ENCODE peak calls at places on chromosomes 13 and 19, in five cellular contexts. L is small intestine, X is DND-41, G is fibroblast of lung, Z is right atrium auricular region. E is an unnamed sample. For H3K27me3 and H3K4me1, the result is how much of the 10 kb centered on the place peaks cover.

GRCh38 chr13:85709072-85709471 is 90.1 kb downstream of the SLITRK6 start:
- DNase-seq in L (no peak), G (peak), Z (no peak), X (no peak), E (no peak)

GRCh38 chr13:42781362-42781761 is at the start of gene FAM216B:
- DNase-seq in G (peak), X (no peak), L (no peak), Z (no peak), E (no peak)

GRCh38 chr19:51123381-51124186 is 1.1 kb upstream of the SIGLEC9 start:
- DNase-seq in X (peak), Z (peak), L (no peak), G (no peak), E (peak)

GRCh38 chr19:4444765-4445741 is 12.5 kb downstream of the UBXN6 start:
- DNase-seq in Z (no peak), L (no peak), G (peak), X (no peak), E (no peak)

GRCh38 chr13:50800091-50800739 is 43.3 kb downstream of the DLEU7 start:
- DNase-seq in G (no peak), Z (no peak), X (no peak), L (no peak), E (no peak)

GRCh38 chr19:58021541-58022282 is 12.1 kb upstream of the ZSCAN1 start:
- DNase-seq in L (peak), G (peak), Z (peak), X (peak), E (peak)

GRCh38 chr13:107767119-107767518 is 448.2 kb downstream of the LIG4 start:
- DNase-seq in L (no peak), G (no peak), X (no peak), Z (no peak), E (no peak)

GRCh38 chr19:17671906-17672305 is 16.2 kb downstream of the UNC13A start:
- DNase-seq in L (peak), X (peak), Z (no peak), G (peak), E (no peak)

GRCh38 chr13:33932765-33933406 is 114.9 kb downstream of the RFC3 start:
- DNase-seq in Z (no peak), L (no peak), X (no peak), G (no peak), E (no peak)

GRCh38 chr19:56309511-56310185 is 5.0 kb downstream of the ZSCAN5A start:
- DNase-seq in X (peak), L (peak), Z (no peak), G (peak), E (peak)

GRCh38 chr13:99993660-99994455 is 12.3 kb downstream of the ZIC2 start:
- DNase-seq in Z (no peak), L (no peak), G (no peak), X (no peak), E (no peak)

GRCh38 chr19:28542394-28543243 is 670.3 kb downstream of the UQCRFS1 start:
- DNase-seq in X (no peak), Z (no peak), G (no peak), L (no peak), E (no peak)

GRCh38 chr19:5892772-5893275 is 10.8 kb downstream of the NDUFA11 start:
- DNase-seq in Z (no peak), G (no peak), X (no peak), L (no peak), E (no peak)

GRCh38 chr13:75704942-75705320 is 68.8 kb downstream of the LMO7 start:
- DNase-seq in L (peak), Z (no peak), G (no peak), X (no peak), E (no peak)

GRCh38 chr13:110746443-110746842 is 32.9 kb downstream of the ING1 start:
- DNase-seq in Z (no peak), X (no peak), L (no peak), G (peak), E (no peak)

GRCh38 chr19:35164418-35164817 is 9.9 kb downstream of the FXYD5 start:
- DNase-seq in L (no peak), X (no peak), Z (no peak), G (no peak), E (no peak)

GRCh38 chr13:112057736-112058518 is 9.0 kb upstream of the SOX1 start:
- DNase-seq in L (peak), G (no peak), X (no peak), Z (no peak), E (no peak)
- H3K27me3 ChIP-seq in L (half or more), G (half or more), X (under half), Z (half or more), E (under half)

GRCh38 chr13:40639226-40639681 is 27.2 kb downstream of the FOXO1 start:
- DNase-seq in L (no peak), Z (no peak), X (no peak), G (peak), E (no peak)
- H3K27ac ChIP-seq in L (peak), Z (peak), X (no peak), G (no peak), E (no peak)

GRCh38 chr13:21012211-21012610 is 49.2 kb downstream of the LATS2 start:
- DNase-seq in G (peak), Z (no peak), X (no peak), L (no peak), E (no peak)

GRCh38 chr13:21012841-21013681 is 48.3 kb downstream of the LATS2 start:
- DNase-seq in G (no peak), Z (no peak), L (no peak), X (no peak), E (no peak)

GRCh38 chr13:21014666-21015170 is 46.7 kb downstream of the LATS2 start:
- DNase-seq in L (no peak), Z (no peak), G (peak), X (no peak), E (no peak)

GRCh38 chr13:21014139-21014665 is 47.2 kb downstream of the LATS2 start:
- DNase-seq in G (no peak), Z (no peak), L (no peak), X (no peak), E (no peak)

GRCh38 chr13:21013682-21014038 is 47.7 kb downstream of the LATS2 start:
- DNase-seq in L (no peak), G (no peak), Z (no peak), X (no peak), E (no peak)
- H3K4me1 ChIP-seq in L (under half), G (under half), Z (under half), X (under half), E (under half)

DNA sequence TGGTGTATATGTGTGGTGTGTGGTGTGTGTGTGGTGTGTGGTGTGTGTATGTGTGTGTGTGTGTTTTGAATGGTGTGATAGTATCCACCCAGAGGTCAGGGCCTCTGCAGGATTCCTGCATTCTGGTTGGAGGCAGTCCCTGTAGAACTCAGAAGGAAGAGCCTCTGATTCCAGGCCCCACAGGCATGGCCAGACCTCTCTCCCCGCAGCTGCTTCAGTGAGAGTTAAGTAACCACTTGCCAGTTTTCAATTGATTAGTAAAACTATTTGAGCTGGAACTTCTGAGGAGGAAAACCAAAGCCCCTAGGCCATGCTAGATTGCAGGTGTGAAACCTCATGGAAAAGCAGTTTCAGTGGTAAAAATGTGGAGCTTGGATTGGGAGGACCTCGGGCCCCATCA is 2.1 kb downstream of the ATP12A start:
- DNase-seq in X (no peak), G (no peak), Z (no peak), L (no peak), E (no peak)
- H3K27me3 ChIP-seq in X (under half), G (under half), Z (under half), L (under half), E (under half)

GRCh38 chr13:29707876-29708543 is 112.5 kb upstream of the SLC7A1 start:
- DNase-seq in L (peak), X (peak), G (peak), Z (no peak), E (peak)

GRCh38 chr13:29704648-29705047 is 109.2 kb upstream of the SLC7A1 start:
- DNase-seq in X (no peak), Z (no peak), G (no peak), L (peak), E (no peak)

GRCh38 chr13:29702912-29703351 is 107.4 kb upstream of the SLC7A1 start:
- DNase-seq in G (peak), Z (no peak), L (no peak), X (no peak), E (no peak)

GRCh38 chr13:29706923-29707322 is 111.4 kb upstream of the SLC7A1 start:
- DNase-seq in G (no peak), L (no peak), X (no peak), Z (no peak), E (no peak)

GRCh38 chr13:29703421-29703820 is 107.9 kb upstream of the SLC7A1 start:
- DNase-seq in L (no peak), Z (no peak), G (no peak), X (no peak), E (no peak)
- H3K27ac ChIP-seq in L (no peak), Z (no peak), G (no peak), X (no peak), E (no peak)

GRCh38 chr13:25686831-25687495 is 315.2 kb downstream of the ATP8A2 start:
- DNase-seq in X (no peak), L (peak), Z (no peak), G (no peak), E (no peak)

GRCh38 chr13:25689539-25689938 is 317.8 kb downstream of the ATP8A2 start:
- DNase-seq in X (no peak), G (no peak), L (no peak), Z (no peak), E (no peak)

GRCh38 chr13:25690582-25690981 is 318.8 kb downstream of the ATP8A2 start:
- DNase-seq in L (no peak), Z (no peak), G (no peak), X (no peak), E (no peak)

GRCh38 chr13:25687622-25688225 is 315.9 kb downstream of the ATP8A2 start:
- DNase-seq in X (no peak), Z (no peak), G (peak), L (peak), E (no peak)

GRCh38 chr13:25688524-25688923 is 316.8 kb downstream of the ATP8A2 start:
- DNase-seq in X (no peak), G (no peak), L (no peak), Z (no peak), E (no peak)
- H3K4me1 ChIP-seq in X (under half), G (under half), L (under half), Z (under half), E (under half)

GRCh38 chr19:48780684-48781391 is 25.5 kb downstream of the FGF21 start:
- DNase-seq in L (peak), Z (peak), G (peak), X (no peak), E (no peak)
- H3K27me3 ChIP-seq in L (under half), Z (under half), G (under half), X (under half), E (under half)

GRCh38 chr19:48674216-48674809 is 1.5 kb upstream of the NTN5 start:
- DNase-seq in Z (no peak), X (no peak), G (no peak), L (no peak), E (no peak)
- H3K27ac ChIP-seq in Z (no peak), X (no peak), G (no peak), L (no peak), E (no peak)

DNA sequence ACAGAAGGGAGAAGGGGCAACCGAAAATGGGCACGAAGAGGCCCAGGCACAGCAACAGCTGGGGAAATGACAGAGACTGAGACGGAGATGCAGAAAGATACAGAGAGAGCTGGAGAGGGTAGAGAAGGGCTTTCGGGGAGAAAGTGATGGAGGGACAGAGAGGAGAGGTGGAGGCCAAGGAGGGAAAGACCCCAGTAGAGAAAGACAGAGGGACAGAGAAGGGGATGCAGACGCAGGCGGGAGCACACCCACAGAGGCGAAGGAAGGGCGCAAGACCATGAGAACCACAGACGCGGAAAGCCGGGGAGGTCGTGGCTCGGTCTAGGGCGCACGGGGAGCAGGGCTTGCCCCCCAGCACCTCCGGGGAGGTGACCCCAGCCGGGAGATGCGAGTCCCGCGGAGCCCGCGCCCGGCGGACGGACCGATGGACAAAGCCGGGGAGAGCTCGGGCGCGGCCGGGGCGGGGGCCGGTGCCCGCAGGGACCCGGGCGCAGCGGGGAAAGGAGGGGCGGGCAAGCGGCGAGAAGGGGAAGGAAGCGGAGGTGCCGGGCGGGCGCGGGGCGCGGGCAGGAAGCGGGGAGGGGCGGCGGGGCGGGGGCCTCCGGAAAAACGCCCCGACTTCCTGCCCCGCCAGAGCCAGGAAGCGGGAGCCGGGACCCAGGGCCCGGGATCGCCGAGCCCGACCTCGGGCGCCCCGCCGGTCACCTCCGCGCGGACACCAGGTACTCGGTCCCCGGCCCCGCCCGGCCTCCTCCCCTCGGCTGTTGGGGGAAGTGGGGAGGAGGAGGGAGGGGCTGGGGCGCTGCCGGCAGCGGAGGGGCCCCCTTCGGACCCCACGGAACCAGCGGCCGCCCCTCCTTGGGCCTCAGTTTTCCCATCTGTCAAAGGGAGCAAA is at the start of gene ARHGEF1:
- DNase-seq in X (peak), L (peak), Z (no peak), G (peak), E (peak)
- H3K4me1 ChIP-seq in X (half or more), L (under half), Z (under half), G (under half), E (half or more)

DNA sequence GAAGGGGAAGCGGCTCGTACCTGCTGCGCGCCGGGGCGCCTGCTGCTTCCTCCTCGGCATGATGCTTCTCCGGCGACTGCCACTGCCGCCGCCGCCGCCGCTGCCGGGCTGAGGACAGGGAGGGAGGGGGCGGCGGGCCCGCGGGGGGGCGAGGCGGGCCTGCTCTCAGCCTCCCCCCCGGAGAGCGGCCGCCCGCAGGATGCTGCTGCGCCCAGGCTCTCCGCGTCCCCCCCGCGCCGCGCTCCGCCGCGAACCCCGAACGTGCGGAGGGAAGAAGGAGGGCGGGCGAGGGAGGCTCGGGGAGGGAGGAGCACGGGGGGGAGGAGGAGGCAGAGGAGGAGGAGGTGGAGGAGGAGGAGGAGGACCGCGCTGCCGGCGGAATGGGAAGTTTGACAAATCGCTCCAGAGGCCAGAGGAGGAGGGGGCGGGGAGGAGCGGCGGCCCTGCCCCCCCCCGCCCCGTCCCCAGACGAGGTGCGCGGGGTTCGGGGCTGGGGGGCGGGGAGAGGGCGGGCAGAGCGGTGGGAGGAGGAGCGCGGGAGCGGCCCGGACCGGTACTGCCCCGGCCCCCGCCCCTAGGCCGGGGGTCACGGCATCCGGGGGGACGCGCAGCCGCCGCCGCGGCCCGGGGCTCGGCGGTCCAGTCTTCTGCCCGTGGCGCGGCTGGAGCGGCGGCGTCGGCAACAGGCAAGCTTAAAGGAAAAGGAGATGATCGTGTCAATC is at the start of gene TSHZ3:
- DNase-seq in G (peak), X (peak), L (no peak), Z (peak), E (peak)
- H3K27me3 ChIP-seq in G (under half), X (under half), L (under half), Z (under half), E (under half)